ENCODE peak calls at places on chromosomes 13 and 19, in ten cellular contexts. D is PC-3; Y is stimulated activated CD8-positive, alpha-beta memory T cell treated with anti-CD3 and anti-CD28 coated beads, Interleukin-2, amount 100 ng/mL, for 48 hours; F is SHP77; Z is HFFc6; C is EH; P is T follicular helper cell; H is non-pigmented ciliary epithelial cell; A is activated naive CD4-positive, alpha-beta T cell treated with Interleukin-2 at 50 U/mL for 16 hours; T is IMR-90. G is an unnamed sample.

GRCh38 chr19:29542776-29543175 is 17.0 kb downstream of the VSTM2B start:
- DNase-seq in P (no peak), Z (no peak), F (no peak), C (no peak), H (no peak), A (no peak), T (no peak), D (no peak), Y (no peak), G (no peak)

GRCh38 chr19:38473201-38473600 is 39.7 kb downstream of the RYR1 start:
- DNase-seq in T (no peak), Y (no peak), P (no peak), F (no peak), H (no peak), Z (no peak), D (no peak), A (no peak), C (no peak), G (no peak)

GRCh38 chr19:55340784-55341147 is 1.1 kb downstream of the KMT5C start:
- DNase-seq in D (no peak), P (no peak), F (peak), Z (no peak), H (no peak), A (no peak), Y (no peak), C (no peak), T (no peak), G (no peak)

GRCh38 chr19:16957151-16957662 is 68.4 kb downstream of the F2RL3 start:
- DNase-seq in Z (no peak), H (no peak), F (no peak), P (no peak), T (no peak), Y (no peak), A (no peak), D (peak), C (no peak), G (no peak)

GRCh38 chr19:35090160-35090794 is 25.3 kb upstream of the FXYD3 start:
- DNase-seq in F (peak), D (peak), Z (peak), T (peak), C (peak), A (peak), Y (no peak), P (peak), H (no peak), G (peak)

GRCh38 chr13:31424130-31424729 is 224.5 kb downstream of the B3GLCT start:
- DNase-seq in D (peak), A (peak), Y (peak), C (peak), P (peak), H (peak), Z (peak), F (peak), T (peak), G (peak)

GRCh38 chr13:67230243-67230773 is at the start of gene PCDH9:
- DNase-seq in Z (peak), F (peak), A (peak), D (peak), P (peak), H (peak), T (peak), C (peak), Y (peak), G (peak)

GRCh38 chr19:55255618-55256423 is 3.0 kb downstream of the PPP6R1 start:
- DNase-seq in T (peak), Y (peak), C (peak), A (peak), P (peak), Z (peak), F (no peak), D (peak), H (no peak), G (peak)

GRCh38 chr19:6056282-6056741 is 54.0 kb downstream of the RFX2 start:
- DNase-seq in F (peak), T (no peak), Y (no peak), D (no peak), H (no peak), C (no peak), Z (no peak), A (no peak), P (no peak), G (no peak)

GRCh38 chr19:39558623-39559117 is 18.7 kb upstream of the EID2 start:
- DNase-seq in H (no peak), T (no peak), A (peak), D (no peak), Z (no peak), F (no peak), C (no peak), Y (no peak), P (no peak), G (no peak)

GRCh38 chr13:39417643-39418042 is 185.3 kb downstream of the LHFPL6 start:
- DNase-seq in Z (peak), C (peak), D (peak), P (no peak), T (peak), A (no peak), F (no peak), H (peak), Y (no peak), G (no peak)

GRCh38 chr19:43719918-43720317 is 4.0 kb downstream of the IRGC start:
- DNase-seq in F (no peak), C (no peak), Y (no peak), P (no peak), H (no peak), D (no peak), T (no peak), A (no peak), Z (no peak), G (no peak)

GRCh38 chr19:42290523-42291436 is 11.2 kb upstream of the PRR19 start:
- DNase-seq in Y (peak), P (peak), T (no peak), C (peak), A (peak), H (no peak), D (no peak), F (peak), Z (no peak), G (peak)

GRCh38 chr13:88948501-88948900 is 1277.3 kb downstream of the SLITRK5 start:
- DNase-seq in T (no peak), P (no peak), F (no peak), Z (no peak), C (no peak), Y (no peak), H (no peak), D (no peak), A (no peak), G (no peak)

GRCh38 chr19:45267296-45267695 is 16.2 kb downstream of the MARK4 start:
- DNase-seq in H (no peak), A (no peak), T (no peak), P (no peak), Z (no peak), Y (no peak), C (no peak), D (no peak), F (no peak), G (no peak)

GRCh38 chr13:109309625-109310363 is 476.6 kb downstream of the IRS2 start:
- DNase-seq in D (no peak), P (no peak), C (no peak), Z (no peak), Y (no peak), A (no peak), H (no peak), T (no peak), F (peak), G (no peak)

GRCh38 chr19:55678121-55678671 is 3.2 kb downstream of the EPN1 start:
- DNase-seq in C (no peak), T (no peak), F (no peak), P (no peak), D (no peak), Z (no peak), H (no peak), Y (no peak), A (no peak), G (no peak)

GRCh38 chr13:50369646-50370045 is 354.4 kb downstream of the KCNRG start:
- DNase-seq in P (no peak), Y (no peak), D (no peak), Z (no peak), F (no peak), H (no peak), T (no peak), A (no peak), C (no peak), G (no peak)